ENCODE peak calls at places on chromosome 12, in four cellular contexts. C is GM12891, T is HL-60, D is K562. Z is an unnamed sample.

GRCh38 chr12:561908-562593 is 101.2 kb downstream of the NINJ2 start:
- DNase-seq in C (no peak), T (peak), D (no peak), Z (no peak)

GRCh38 chr12:112798019-112798760 is 6.6 kb downstream of the RPH3A start:
- DNase-seq in D (no peak), C (no peak), T (no peak), Z (no peak)

GRCh38 chr12:5138256-5138655 is 94.6 kb downstream of the KCNA5 start:
- DNase-seq in T (no peak), C (no peak), D (no peak), Z (no peak)

GRCh38 chr12:41983394-41983793 is 161.3 kb downstream of the GXYLT1 start:
- DNase-seq in T (no peak), D (no peak), C (no peak), Z (no peak)

GRCh38 chr12:63752283-63752682 is 27.4 kb upstream of the RXYLT1 start:
- DNase-seq in C (no peak), T (no peak), D (no peak), Z (no peak)

GRCh38 chr12:132320767-132321211 is 8.6 kb downstream of the GALNT9 start:
- DNase-seq in T (no peak), C (no peak), D (no peak), Z (no peak)

GRCh38 chr12:3357950-3358525 is 133.0 kb upstream of the PRMT8 start:
- DNase-seq in D (no peak), C (no peak), T (no peak), Z (no peak)

GRCh38 chr12:32891956-32892355 is 4.6 kb downstream of the PKP2 start:
- DNase-seq in C (no peak), D (no peak), T (no peak), Z (no peak)

GRCh38 chr12:5017638-5018348 is 25.9 kb upstream of the KCNA5 start:
- DNase-seq in T (no peak), C (no peak), D (peak), Z (no peak)

GRCh38 chr12:48815281-48816110 is 2.8 kb upstream of the CACNB3 start:
- DNase-seq in T (peak), C (no peak), D (peak), Z (no peak)

GRCh38 chr12:9115731-9116689 is at the start of gene A2M:
- DNase-seq in C (no peak), T (no peak), D (no peak), Z (no peak)

GRCh38 chr12:71426030-71426570 is 13.5 kb upstream of the LGR5 start:
- DNase-seq in T (no peak), D (no peak), C (no peak), Z (no peak)

GRCh38 chr12:52739963-52740362 is 36.6 kb upstream of the KRT77 start:
- DNase-seq in C (no peak), D (no peak), T (no peak), Z (no peak)

GRCh38 chr12:95385646-95386045 is 88.3 kb upstream of the METAP2 start:
- DNase-seq in C (no peak), T (no peak), D (no peak), Z (no peak)

GRCh38 chr12:78194448-78194847 is 363.8 kb downstream of the NAV3 start:
- DNase-seq in C (no peak), D (no peak), T (no peak), Z (no peak)

GRCh38 chr12:45192041-45192695 is 23.7 kb upstream of the ANO6 start:
- DNase-seq in T (no peak), D (peak), C (no peak), Z (no peak)

GRCh38 chr12:131675126-131676080 is 35.5 kb upstream of the SFSWAP start:
- DNase-seq in T (no peak), D (no peak), C (no peak), Z (no peak)

GRCh38 chr12:92438641-92439396 is 264.0 kb upstream of the PLEKHG7 start:
- DNase-seq in D (no peak), T (no peak), C (no peak), Z (no peak)

GRCh38 chr12:92506460-92506859 is 196.3 kb upstream of the PLEKHG7 start:
- DNase-seq in T (no peak), D (no peak), C (no peak), Z (no peak)

GRCh38 chr12:30630378-30631285 is 65.0 kb downstream of the IPO8 start:
- DNase-seq in D (no peak), T (no peak), C (no peak), Z (no peak)

GRCh38 chr12:113678222-113678621 is 206.6 kb upstream of the LHX5 start:
- DNase-seq in D (peak), T (no peak), C (no peak), Z (no peak)

GRCh38 chr12:11171145-11171952 is at the start of gene SMIM10L1:
- DNase-seq in D (peak), C (peak), T (peak), Z (peak)

GRCh38 chr12:52202361-52203078 is 10.7 kb upstream of the KRT80 start:
- DNase-seq in T (no peak), C (no peak), D (no peak), Z (no peak)

GRCh38 chr12:116761499-116761898 is 23.4 kb downstream of the RNFT2 start:
- DNase-seq in T (no peak), C (no peak), D (no peak), Z (no peak)

GRCh38 chr12:51028126-51028810 is 2.1 kb upstream of the SLC11A2 start:
- DNase-seq in D (peak), T (peak), C (no peak), Z (no peak)

GRCh38 chr12:130832561-130833209 is 6.4 kb downstream of the STX2 start:
- DNase-seq in T (peak), C (no peak), D (peak), Z (no peak)

GRCh38 chr12:94596596-94596995 is 53.8 kb downstream of the TMCC3 start:
- DNase-seq in D (no peak), T (no peak), C (no peak), Z (no peak)

GRCh38 chr12:64181504-64182291 is 40.4 kb downstream of the KICS2 start:
- DNase-seq in C (no peak), T (no peak), D (no peak), Z (no peak)

GRCh38 chr12:131915774-131916173 is 13.3 kb upstream of the PUS1 start:
- DNase-seq in D (no peak), T (no peak), C (no peak), Z (no peak)

GRCh38 chr12:114254998-114255397 is 150.9 kb downstream of the TBX5 start:
- DNase-seq in T (peak), D (peak), C (no peak), Z (no peak)

GRCh38 chr12:93003540-93004239 is 74.6 kb upstream of the EEA1 start:
- DNase-seq in T (no peak), D (no peak), C (no peak), Z (no peak)

GRCh38 chr12:20442322-20442721 is 74.0 kb downstream of the PDE3A start:
- DNase-seq in C (no peak), T (no peak), D (no peak), Z (no peak)

GRCh38 chr12:6953417-6954315 is 2.5 kb downstream of the PTPN6 start:
- DNase-seq in D (no peak), C (no peak), T (peak), Z (peak)

GRCh38 chr12:75933136-75933535 is 98.4 kb downstream of the PHLDA1 start:
- DNase-seq in C (no peak), T (no peak), D (no peak), Z (no peak)

GRCh38 chr12:124030510-124030909 is 57.5 kb downstream of the ZNF664 start:
- DNase-seq in T (no peak), D (peak), C (no peak), Z (no peak)

GRCh38 chr12:124033859-124034258 is 60.8 kb downstream of the ZNF664 start:
- DNase-seq in T (no peak), D (no peak), C (no peak), Z (no peak)

GRCh38 chr12:124031058-124031457 is 58.0 kb downstream of the ZNF664 start:
- DNase-seq in D (no peak), C (no peak), T (no peak), Z (no peak)

GRCh38 chr12:124034297-124034696 is 61.3 kb downstream of the ZNF664 start:
- DNase-seq in D (no peak), T (no peak), C (no peak), Z (no peak)

DNA sequence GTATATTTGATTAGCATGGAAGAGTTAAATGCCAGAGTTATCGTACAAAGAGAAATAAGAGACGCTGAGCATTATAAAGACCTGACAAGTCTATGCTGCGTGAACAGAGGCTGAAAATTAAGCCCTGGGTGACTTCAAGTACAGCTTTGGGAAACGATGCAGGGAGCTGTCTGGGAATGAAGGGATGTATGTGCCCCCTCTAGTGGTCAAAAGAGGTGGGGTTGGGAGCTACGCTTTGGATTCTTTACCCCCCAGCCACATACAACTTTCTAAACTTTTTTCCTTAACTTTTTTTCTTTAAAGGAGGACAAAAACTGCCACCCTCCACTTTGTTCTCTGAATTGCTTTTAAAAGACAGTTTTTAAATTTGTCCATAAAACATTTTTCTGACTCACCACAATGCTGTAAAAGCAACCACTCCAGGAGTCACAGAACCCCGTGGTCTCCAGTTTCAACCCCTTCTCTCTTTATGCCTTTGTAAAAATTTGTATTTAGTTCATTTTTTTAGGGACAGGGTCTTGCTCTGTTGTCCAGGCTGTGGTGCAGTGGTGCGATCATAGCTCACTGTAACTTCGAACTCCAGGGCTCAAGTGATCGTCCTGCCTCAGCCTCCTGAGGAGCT is 59.4 kb downstream of the ZNF664 start:
- DNase-seq in D (peak), T (no peak), C (no peak), Z (no peak)
- TF ChIP-seq SPI1 in D (no peak), T (no peak), C (no peak), Z (no peak)

DNA sequence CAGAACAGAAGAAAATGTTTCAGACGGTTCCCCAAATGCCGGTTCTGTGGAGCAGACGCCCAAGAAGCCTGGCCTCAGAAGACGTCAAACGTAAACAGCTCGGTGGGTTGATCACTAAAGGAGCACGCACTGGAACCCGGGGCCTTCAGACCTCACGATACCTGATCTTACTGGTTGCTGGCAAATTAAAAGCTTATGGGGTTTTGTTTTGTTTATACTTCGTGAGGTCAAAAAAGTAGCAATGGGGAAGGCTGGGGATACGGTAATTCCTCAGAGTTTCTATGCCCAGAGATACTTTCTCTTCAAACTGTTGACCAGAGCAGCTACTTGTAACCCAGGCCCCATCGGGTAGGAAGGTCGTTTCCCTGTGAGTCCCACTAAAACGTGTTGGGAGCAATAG is 1.7 kb downstream of the CDKN1B start:
- DNase-seq in C (no peak), T (no peak), D (no peak), Z (no peak)
- TF ChIP-seq SPI1 in C (no peak), T (no peak), D (no peak), Z (no peak)

GRCh38 chr12:47067176-47067575 is 12.2 kb upstream of the PCED1B start:
- DNase-seq in T (no peak), D (no peak), C (no peak), Z (no peak)

GRCh38 chr12:47066278-47067048 is 13.0 kb upstream of the PCED1B start:
- DNase-seq in D (no peak), T (no peak), C (no peak), Z (no peak)

GRCh38 chr12:47067778-47068431 is 11.5 kb upstream of the PCED1B start:
- DNase-seq in T (no peak), C (no peak), D (no peak), Z (no peak)

GRCh38 chr12:47071241-47071852 is 8.1 kb upstream of the PCED1B start:
- DNase-seq in D (peak), T (no peak), C (no peak), Z (no peak)

DNA sequence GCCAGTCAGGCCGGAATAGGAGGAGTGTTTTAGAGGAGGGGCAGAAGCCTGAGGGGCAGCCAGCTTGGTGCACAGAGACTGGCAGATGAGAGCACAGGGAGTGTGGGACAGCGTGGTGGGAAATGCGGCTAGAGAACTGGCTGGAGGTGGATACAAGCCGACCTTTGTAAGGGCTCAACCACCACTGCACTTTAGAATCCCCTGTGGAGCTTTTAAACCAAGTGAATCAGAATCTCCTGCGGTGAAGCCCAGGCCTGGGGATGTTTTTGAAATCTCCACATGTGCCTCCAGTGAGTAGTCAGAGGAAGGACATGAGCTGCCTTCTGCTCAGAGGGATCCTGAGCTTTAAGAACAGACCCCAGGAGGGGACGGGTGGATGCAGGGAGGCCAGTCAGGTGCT is 10.9 kb upstream of the PCED1B start:
- DNase-seq in T (no peak), C (no peak), D (no peak), Z (no peak)
- TF ChIP-seq SPI1 in T (no peak), C (no peak), D (no peak), Z (no peak)

DNA sequence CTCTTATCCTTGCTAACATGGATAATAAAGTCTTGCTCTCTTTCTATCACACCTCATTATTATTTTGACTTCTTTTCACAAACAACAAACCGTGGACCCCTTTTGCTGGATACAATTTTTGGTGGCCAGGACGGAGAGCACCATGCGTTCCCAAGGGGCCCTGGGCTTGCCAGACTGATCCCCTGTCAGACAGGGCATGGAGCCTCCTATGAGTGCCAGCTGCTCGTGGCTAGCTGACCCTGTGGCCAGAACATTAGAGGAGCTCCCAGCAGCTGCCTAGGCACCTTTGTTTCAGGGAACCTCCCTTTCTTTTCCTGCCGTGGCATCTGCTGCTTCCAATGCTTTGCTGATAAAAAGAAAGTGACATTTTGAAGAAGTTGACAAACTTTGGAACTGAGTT is 12.5 kb upstream of the CAND1 start:
- DNase-seq in C (no peak), D (no peak), T (no peak), Z (no peak)
- TF ChIP-seq SPI1 in C (no peak), D (no peak), T (no peak), Z (no peak)

GRCh38 chr12:58860050-58860787 is 60.1 kb downstream of the LRIG3 start:
- DNase-seq in T (no peak), D (no peak), C (no peak), Z (no peak)
- TF ChIP-seq SPI1 in T (no peak), D (no peak), C (no peak), Z (no peak)

GRCh38 chr12:26246483-26247164 is 51.3 kb downstream of the SSPN start:
- DNase-seq in D (no peak), C (no peak), T (no peak), Z (no peak)
- TF ChIP-seq SPI1 in D (no peak), C (no peak), T (no peak), Z (no peak)

DNA sequence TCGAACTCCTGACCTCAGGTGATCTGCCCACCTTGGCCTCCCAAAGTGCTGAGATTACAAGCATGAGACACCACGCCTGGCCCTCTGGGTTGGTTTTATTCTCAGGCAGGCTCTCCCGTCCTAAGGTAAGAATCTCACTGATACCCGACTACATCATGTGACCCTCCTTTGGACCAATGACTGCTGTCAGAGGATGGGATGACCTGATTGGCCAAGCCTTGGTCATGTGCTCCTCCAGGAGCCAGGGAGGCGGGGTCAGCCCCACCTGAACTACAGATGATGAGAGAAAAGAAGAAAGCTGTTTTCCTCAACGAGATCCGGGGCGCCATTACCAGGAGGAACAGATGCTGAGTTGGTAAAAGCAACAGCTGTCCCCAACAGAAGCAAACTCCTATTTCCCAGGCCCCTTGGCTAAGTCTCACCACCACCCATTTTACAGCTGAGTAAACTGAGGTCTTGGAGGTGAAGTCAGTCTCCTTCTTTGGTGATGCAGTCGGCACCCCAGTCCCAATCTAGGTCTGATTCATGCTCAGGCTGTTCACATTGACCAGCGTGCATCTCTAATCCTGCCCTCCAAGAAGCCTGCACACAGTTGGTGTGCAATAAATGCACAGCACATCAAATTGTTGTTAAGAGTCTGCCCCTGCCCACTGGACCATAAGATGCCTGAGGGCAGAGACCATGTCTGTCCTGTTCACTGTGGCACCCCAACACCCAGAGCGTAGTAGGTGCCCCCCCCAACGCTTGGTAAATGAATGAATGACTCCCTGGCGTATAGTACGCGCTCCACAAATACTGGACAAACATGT is 118.8 kb downstream of the SCARB1 start:
- DNase-seq in D (peak), T (no peak), C (peak), Z (peak)
- TF ChIP-seq SPI1 in D (no peak), T (no peak), C (no peak), Z (no peak)

GRCh38 chr12:25386823-25387134 is 136.1 kb upstream of the KRAS start:
- DNase-seq in D (no peak), T (no peak), C (no peak), Z (no peak)
- TF ChIP-seq SPI1 in D (no peak), T (no peak), C (no peak), Z (no peak)

GRCh38 chr12:106248177-106248848 is 493 bp upstream of the CKAP4 start:
- DNase-seq in C (peak), T (no peak), D (no peak), Z (no peak)

GRCh38 chr12:106248849-106249371 is 1.1 kb upstream of the CKAP4 start:
- DNase-seq in C (no peak), T (no peak), D (no peak), Z (no peak)

GRCh38 chr12:106249411-106250135 is 1.8 kb upstream of the CKAP4 start:
- DNase-seq in T (no peak), D (no peak), C (peak), Z (peak)

GRCh38 chr12:106246891-106247730 is 709 bp downstream of the CKAP4 start:
- DNase-seq in C (peak), T (no peak), D (no peak), Z (no peak)

DNA sequence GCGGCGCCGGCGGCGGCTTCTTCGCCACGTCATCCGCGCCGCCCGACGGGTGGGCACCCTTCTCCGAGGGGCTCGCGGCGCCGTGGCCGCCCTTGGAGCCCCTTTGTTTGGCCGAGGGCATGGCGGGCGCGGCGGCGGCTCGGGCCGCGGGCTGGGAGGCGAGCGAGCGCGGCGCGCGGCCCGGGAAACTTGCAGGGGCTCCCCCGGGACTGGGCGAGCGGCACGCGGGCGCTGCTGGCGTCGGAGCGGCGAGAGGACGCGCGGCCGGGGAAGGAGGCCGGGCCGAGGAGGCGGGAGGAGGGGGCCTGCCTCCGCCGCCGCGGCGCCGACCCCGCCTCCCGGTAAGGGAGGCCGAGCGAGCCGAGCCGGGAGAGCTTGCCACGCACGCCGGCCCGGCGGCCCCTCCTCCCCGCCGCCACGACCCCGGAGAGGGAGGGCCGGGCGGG is at the start of gene CKAP4:
- DNase-seq in D (peak), T (no peak), C (peak), Z (no peak)
- TF ChIP-seq SPI1 in D (no peak), T (no peak), C (no peak), Z (no peak)

Z was measured in GM12878.